ENCODE peak calls at places on chromosomes 3 and 15, in four cellular contexts. U, C, X and E are unnamed samples.

GRCh38 chr3:192571197-192571791 is 156.0 kb downstream of the FGF12 start:
- DNase-seq in C (peak), U (peak), X (peak), E (no peak)

GRCh38 chr3:40047406-40047805 is 238.0 kb downstream of the MYRIP start:
- DNase-seq in C (no peak), U (no peak), X (peak), E (no peak)

GRCh38 chr15:62824111-62824737 is 218.3 kb upstream of the TPM1 start:
- DNase-seq in C (no peak), X (peak), U (peak), E (no peak)

GRCh38 chr3:193788189-193788946 is 195.4 kb downstream of the OPA1 start:
- DNase-seq in U (peak), X (peak), C (peak), E (no peak)

GRCh38 chr15:59532770-59533379 is 78.7 kb upstream of the GCNT3 start:
- DNase-seq in X (peak), U (peak), C (no peak), E (no peak)

GRCh38 chr15:68298882-68299381 is 21.4 kb downstream of the FEM1B start:
- DNase-seq in U (no peak), X (no peak), C (no peak), E (no peak)

GRCh38 chr3:187196573-187197094 is 652 bp upstream of the RTP1 start:
- DNase-seq in C (no peak), U (no peak), X (no peak), E (no peak)

GRCh38 chr3:12294885-12295580 is 6.2 kb downstream of the PPARG start:
- DNase-seq in U (peak), X (peak), C (no peak), E (no peak)

GRCh38 chr15:92908369-92909057 is 8.4 kb downstream of the CHD2 start:
- DNase-seq in U (no peak), X (no peak), C (no peak), E (no peak)

GRCh38 chr15:45326776-45327175 is 51.6 kb downstream of the GATM start:
- DNase-seq in C (no peak), X (no peak), U (no peak), E (no peak)

GRCh38 chr3:187783098-187783497 is 37.8 kb upstream of the BCL6 start:
- DNase-seq in U (peak), C (no peak), X (peak), E (no peak)

GRCh38 chr3:112089956-112090898 is 4.0 kb downstream of the C3orf52 start:
- DNase-seq in X (no peak), C (no peak), U (no peak), E (no peak)

GRCh38 chr3:24748472-24748871 is 253.8 kb upstream of the THRB start:
- DNase-seq in U (no peak), C (no peak), X (no peak), E (no peak)

GRCh38 chr3:48820626-48821324 is 26.9 kb downstream of the PRKAR2A start:
- DNase-seq in U (peak), C (no peak), X (peak), E (no peak)

GRCh38 chr15:67033012-67033411 is 32.4 kb upstream of the SMAD3 start:
- DNase-seq in U (no peak), C (no peak), X (no peak), E (no peak)

GRCh38 chr3:72487078-72487765 is 361.0 kb downstream of the SHQ1 start:
- DNase-seq in X (peak), C (peak), U (peak), E (no peak)

GRCh38 chr3:104359546-104359945 is 1007.2 kb upstream of the ALCAM start:
- DNase-seq in U (peak), C (no peak), X (peak), E (peak)

GRCh38 chr3:186477033-186477432 is 67.1 kb downstream of the CRYGS start:
- DNase-seq in X (no peak), C (no peak), U (no peak), E (no peak)

GRCh38 chr15:27045796-27046195 is 74.8 kb downstream of the GABRG3 start:
- DNase-seq in X (no peak), C (no peak), U (no peak), E (no peak)

GRCh38 chr3:124707667-124708066 is 22.6 kb upstream of the UMPS start:
- DNase-seq in C (no peak), U (no peak), X (peak), E (no peak)

GRCh38 chr15:68307131-68307928 is 29.8 kb downstream of the FEM1B start:
- DNase-seq in U (no peak), X (no peak), C (no peak), E (no peak)